ENCODE peak calls at places on chromosomes 1 and 21, in four cellular contexts. One of them, this sample, is unnamed.
A peak's percentile ranks its signal among the peaks of the same experiment; 100 is the strongest.

GRCh38 chr1:30852026-30852425 is 56.5 kb downstream of the SDC3 start:
- DNase-seq in A549: no peak
- DNase-seq in NB4: no peak
- DNase-seq in mammary epithelial cell: peak; percentile 40
- DNase-seq in this sample: no peak

GRCh38 chr1:214002472-214002871 is 14.7 kb downstream of the PROX1 start:
- DNase-seq in A549: no peak
- DNase-seq in NB4: no peak
- DNase-seq in mammary epithelial cell: peak; percentile 14
- DNase-seq in this sample: no peak

GRCh38 chr1:54168206-54168965 is 15.6 kb upstream of the CDCP2 start:
- DNase-seq in A549: no peak
- DNase-seq in NB4: no peak
- DNase-seq in mammary epithelial cell: peak; percentile 56
- DNase-seq in this sample: no peak

GRCh38 chr1:230869499-230869898 is 1.2 kb upstream of the C1orf198 start:
- DNase-seq in A549: no peak
- DNase-seq in NB4: no peak
- DNase-seq in mammary epithelial cell: no peak
- DNase-seq in this sample: no peak

GRCh38 chr1:183887826-183888819 is 83.2 kb downstream of the RGL1 start:
- DNase-seq in A549: no peak
- DNase-seq in NB4: no peak
- DNase-seq in mammary epithelial cell: no peak
- DNase-seq in this sample: no peak

GRCh38 chr1:160260436-160261382 is 1.6 kb downstream of the DCAF8 start:
- DNase-seq in A549: no peak
- DNase-seq in NB4: peak; percentile 29
- DNase-seq in mammary epithelial cell: peak; percentile 61
- DNase-seq in this sample: peak; percentile 82

GRCh38 chr1:24905979-24906720 is 23.9 kb downstream of the RUNX3 start:
- DNase-seq in A549: no peak
- DNase-seq in NB4: no peak
- DNase-seq in mammary epithelial cell: no peak
- DNase-seq in this sample: no peak

GRCh38 chr1:39490596-39491145 is 765 bp upstream of the BMP8A start:
- DNase-seq in A549: peak; percentile 11
- DNase-seq in NB4: no peak
- DNase-seq in mammary epithelial cell: peak; percentile 19
- DNase-seq in this sample: no peak

GRCh38 chr1:147664206-147664605 is 6.1 kb downstream of the ACP6 start:
- DNase-seq in A549: no peak
- DNase-seq in NB4: peak; percentile 14
- DNase-seq in mammary epithelial cell: no peak
- DNase-seq in this sample: no peak

GRCh38 chr21:26148071-26148470 is 22.5 kb downstream of the APP start:
- DNase-seq in A549: peak; percentile 3
- DNase-seq in NB4: no peak
- DNase-seq in mammary epithelial cell: no peak
- DNase-seq in this sample: no peak

GRCh38 chr1:231059566-231060193 is 19.6 kb upstream of the FAM89A start:
- DNase-seq in A549: no peak
- DNase-seq in NB4: no peak
- DNase-seq in mammary epithelial cell: no peak
- DNase-seq in this sample: no peak

GRCh38 chr1:97186381-97186780 is 464.8 kb downstream of the PTBP2 start:
- DNase-seq in A549: no peak
- DNase-seq in NB4: peak; percentile 20
- DNase-seq in mammary epithelial cell: no peak
- DNase-seq in this sample: no peak

GRCh38 chr21:34126269-34126668 is 52.9 kb downstream of the MRPS6 start:
- DNase-seq in A549: no peak
- DNase-seq in NB4: no peak
- DNase-seq in mammary epithelial cell: peak; percentile 81
- DNase-seq in this sample: no peak

GRCh38 chr1:7224644-7225043 is 439.4 kb downstream of the CAMTA1 start:
- DNase-seq in A549: no peak
- DNase-seq in NB4: no peak
- DNase-seq in mammary epithelial cell: no peak
- DNase-seq in this sample: no peak

GRCh38 chr1:30817083-30817450 is 59.5 kb upstream of the LAPTM5 start:
- DNase-seq in A549: no peak
- DNase-seq in NB4: no peak
- DNase-seq in mammary epithelial cell: no peak
- DNase-seq in this sample: no peak

GRCh38 chr1:30851286-30851685 is 57.3 kb downstream of the SDC3 start:
- DNase-seq in A549: no peak
- DNase-seq in NB4: no peak
- DNase-seq in mammary epithelial cell: no peak
- DNase-seq in this sample: no peak

GRCh38 chr1:9792156-9793042 is 31.4 kb downstream of the CLSTN1 start:
- DNase-seq in A549: no peak
- DNase-seq in NB4: no peak
- DNase-seq in mammary epithelial cell: no peak
- DNase-seq in this sample: no peak

GRCh38 chr1:75074719-75075395 is 59.3 kb upstream of the LHX8 start:
- DNase-seq in A549: no peak
- DNase-seq in NB4: no peak
- DNase-seq in mammary epithelial cell: no peak
- DNase-seq in this sample: no peak

GRCh38 chr1:55718758-55719671 is 503.9 kb upstream of the USP24 start:
- DNase-seq in A549: peak; percentile 15
- DNase-seq in NB4: no peak
- DNase-seq in mammary epithelial cell: peak; percentile 84
- DNase-seq in this sample: peak; percentile 81

GRCh38 chr1:28512058-28512611 is 6.3 kb downstream of the RCC1 start:
- DNase-seq in A549: no peak
- DNase-seq in NB4: peak; percentile 55
- DNase-seq in mammary epithelial cell: no peak
- DNase-seq in this sample: no peak

GRCh38 chr1:190747643-190748186 is 270.1 kb upstream of the BRINP3 start:
- DNase-seq in A549: no peak
- DNase-seq in NB4: no peak
- DNase-seq in mammary epithelial cell: no peak
- DNase-seq in this sample: no peak

GRCh38 chr21:20721151-20721550 is 277.1 kb upstream of the NCAM2 start:
- DNase-seq in A549: no peak
- DNase-seq in NB4: no peak
- DNase-seq in mammary epithelial cell: no peak
- DNase-seq in this sample: no peak

GRCh38 chr1:224064150-224064549 is 49.8 kb upstream of the FBXO28 start:
- DNase-seq in A549: no peak
- DNase-seq in NB4: no peak
- DNase-seq in mammary epithelial cell: no peak
- DNase-seq in this sample: no peak

GRCh38 chr1:201988593-201988992 is 6.1 kb downstream of the RNPEP start:
- DNase-seq in A549: no peak
- DNase-seq in NB4: no peak
- DNase-seq in mammary epithelial cell: no peak
- DNase-seq in this sample: no peak

GRCh38 chr1:226644541-226645176 is 94.4 kb downstream of the ITPKB start:
- DNase-seq in A549: no peak
- DNase-seq in NB4: peak; percentile 64
- DNase-seq in mammary epithelial cell: no peak
- DNase-seq in this sample: no peak

GRCh38 chr1:211920602-211921226 is 90.2 kb upstream of the LPGAT1 start:
- DNase-seq in A549: no peak
- DNase-seq in NB4: no peak
- DNase-seq in mammary epithelial cell: no peak
- DNase-seq in this sample: no peak

GRCh38 chr1:53365405-53366063 is 37.7 kb upstream of the LRP8 start:
- DNase-seq in A549: no peak
- DNase-seq in NB4: no peak
- DNase-seq in mammary epithelial cell: no peak
- DNase-seq in this sample: no peak

GRCh38 chr1:112465122-112465521 is 43.6 kb upstream of the WNT2B start:
- DNase-seq in A549: no peak
- DNase-seq in NB4: no peak
- DNase-seq in mammary epithelial cell: peak; percentile 52
- DNase-seq in this sample: no peak

GRCh38 chr1:23638786-23639241 is 52.8 kb upstream of the RPL11 start:
- DNase-seq in A549: no peak
- DNase-seq in NB4: no peak
- DNase-seq in mammary epithelial cell: no peak
- DNase-seq in this sample: no peak

GRCh38 chr1:160625725-160626498 is 20.9 kb downstream of the SLAMF1 start:
- DNase-seq in A549: no peak
- DNase-seq in NB4: peak; percentile 59
- DNase-seq in mammary epithelial cell: no peak
- DNase-seq in this sample: no peak

GRCh38 chr1:31795801-31796621 is 19.8 kb downstream of the SPOCD1 start:
- DNase-seq in A549: no peak
- DNase-seq in NB4: no peak
- DNase-seq in mammary epithelial cell: no peak
- DNase-seq in this sample: peak; percentile 25

This sample was measured in LoVo.